ENCODE peak calls at places on chromosomes 7 and 10, in four cellular contexts. F, R, Q and K are unnamed samples.

GRCh38 chr10:70942725-70943124 is 54.4 kb upstream of the PCBD1 start:
- DNase-seq in F (no peak), R (no peak), Q (no peak), K (no peak)

GRCh38 chr7:115603416-115603815 is 427.1 kb downstream of the TFEC start:
- DNase-seq in F (no peak), R (no peak), Q (no peak), K (no peak)

GRCh38 chr10:5987747-5988146 is 10.4 kb upstream of the IL15RA start:
- DNase-seq in F (no peak), R (no peak), Q (no peak), K (no peak)

GRCh38 chr10:73771722-73772279 is 10.0 kb upstream of the CHCHD1 start:
- DNase-seq in F (no peak), R (peak; percentile 62), Q (no peak), K (peak; percentile 51)

GRCh38 chr10:11284291-11285085 is 266.8 kb downstream of the CELF2 start:
- DNase-seq in F (no peak), R (no peak), Q (peak; percentile 3), K (no peak)

GRCh38 chr7:44057181-44057848 is 8.1 kb downstream of the PGAM2 start:
- DNase-seq in F (no peak), R (no peak), Q (no peak), K (no peak)

GRCh38 chr7:151992375-151992774 is 33.1 kb upstream of the GALNT11 start:
- DNase-seq in F (no peak), R (peak; percentile 56), Q (peak; percentile 20), K (no peak)

GRCh38 chr10:119139464-119140067 is 25.9 kb downstream of the SFXN4 start:
- DNase-seq in F (no peak), R (peak; percentile 56), Q (no peak), K (no peak)

GRCh38 chr10:31770307-31770902 is 158.2 kb downstream of the ARHGAP12 start:
- DNase-seq in F (no peak), R (no peak), Q (no peak), K (no peak)

GRCh38 chr7:100015232-100016208 is at the start of gene ZKSCAN1:
- DNase-seq in F (peak; percentile 52), R (peak; percentile 94), Q (peak; percentile 92), K (peak; percentile 82)

GRCh38 chr10:128898916-128899195 is 568.2 kb upstream of the MGMT start:
- DNase-seq in F (no peak), R (no peak), Q (no peak), K (no peak)

GRCh38 chr7:107100824-107101223 is 56.3 kb downstream of the PRKAR2B start:
- DNase-seq in F (no peak), R (no peak), Q (no peak), K (no peak)

GRCh38 chr7:50807026-50807730 is 24.5 kb upstream of the GRB10 start:
- DNase-seq in F (no peak), R (peak; percentile 52), Q (peak; percentile 82), K (no peak)

GRCh38 chr10:85446852-85447251 is 919.7 kb downstream of the GRID1 start:
- DNase-seq in F (no peak), R (no peak), Q (no peak), K (no peak)

GRCh38 chr7:38398725-38399321 is 125.4 kb upstream of the TARP start:
- DNase-seq in F (no peak), R (peak; percentile 50), Q (peak; percentile 34), K (no peak)

GRCh38 chr7:129066290-129067131 is 11.6 kb upstream of the TNPO3 start:
- DNase-seq in F (peak; percentile 17), R (peak; percentile 66), Q (peak; percentile 77), K (peak; percentile 76)

GRCh38 chr10:90920986-90921643 is at the start of gene ANKRD1:
- DNase-seq in F (peak; percentile 82), R (peak; percentile 93), Q (peak; percentile 96), K (no peak)

GRCh38 chr7:24580283-24580946 is 7.2 kb downstream of the PALS2 start:
- DNase-seq in F (no peak), R (peak; percentile 44), Q (peak; percentile 20), K (no peak)

GRCh38 chr10:73647211-73647874 is 6.1 kb upstream of the MYOZ1 start:
- DNase-seq in F (no peak), R (peak; percentile 26), Q (peak; percentile 40), K (no peak)

GRCh38 chr7:50159154-50159553 is 66.1 kb upstream of the ZPBP start:
- DNase-seq in F (no peak), R (no peak), Q (no peak), K (no peak)

GRCh38 chr7:55366461-55367138 is 1.5 kb downstream of the LANCL2 start:
- DNase-seq in F (no peak), R (peak; percentile 24), Q (no peak), K (no peak)

GRCh38 chr10:6405713-6406112 is 174.4 kb downstream of the PRKCQ start:
- DNase-seq in F (no peak), R (no peak), Q (no peak), K (no peak)

GRCh38 chr10:102122450-102122849 is 2.3 kb upstream of the LDB1 start:
- DNase-seq in F (no peak), R (no peak), Q (no peak), K (no peak)

GRCh38 chr7:94394399-94395140 is at the start of gene COL1A2:
- DNase-seq in F (peak; percentile 98), R (peak; percentile 25), Q (peak; percentile 99), K (peak; percentile 99)

GRCh38 chr7:12127490-12127889 is 83.6 kb upstream of the TMEM106B start:
- DNase-seq in F (no peak), R (no peak), Q (peak; percentile 73), K (no peak)

GRCh38 chr10:128095023-128095752 is 31.0 kb downstream of the MKI67 start:
- DNase-seq in F (no peak), R (no peak), Q (no peak), K (no peak)

GRCh38 chr10:20709708-20710107 is 187.4 kb downstream of the NEBL start:
- DNase-seq in F (no peak), R (no peak), Q (no peak), K (no peak)

GRCh38 chr10:11813855-11814557 is 9.2 kb upstream of the PROSER2 start:
- DNase-seq in F (no peak), R (peak; percentile 63), Q (no peak), K (no peak)

GRCh38 chr10:132848951-132849545 is 63.1 kb upstream of the NKX6-2 start:
- DNase-seq in F (no peak), R (no peak), Q (no peak), K (no peak)

GRCh38 chr10:17523917-17524316 is 69.5 kb upstream of the ST8SIA6 start:
- DNase-seq in F (no peak), R (no peak), Q (no peak), K (no peak)

GRCh38 chr10:97490592-97490991 is 7.6 kb downstream of the MMS19 start:
- DNase-seq in F (no peak), R (no peak), Q (no peak), K (no peak)

GRCh38 chr7:34991938-34992840 is 45.1 kb downstream of the DPY19L1 start:
- DNase-seq in F (no peak), R (peak; percentile 38), Q (peak; percentile 67), K (no peak)

GRCh38 chr7:89760690-89761089 is 393.6 kb upstream of the STEAP1 start:
- DNase-seq in F (no peak), R (no peak), Q (no peak), K (no peak)

GRCh38 chr10:71633935-71634334 is 85.6 kb downstream of the C10orf105 start:
- DNase-seq in F (no peak), R (no peak), Q (no peak), K (no peak)

GRCh38 chr7:44665531-44666213 is 59.2 kb downstream of the OGDH start:
- DNase-seq in F (peak; percentile 79), R (peak; percentile 67), Q (peak; percentile 93), K (peak; percentile 22)

GRCh38 chr10:35578608-35578956 is 26.6 kb upstream of the GJD4 start:
- DNase-seq in F (no peak), R (no peak), Q (no peak), K (no peak)

GRCh38 chr10:125235093-125236069 is 75.0 kb upstream of the CTBP2 start:
- DNase-seq in F (no peak), R (peak; percentile 54), Q (peak; percentile 21), K (no peak)

GRCh38 chr10:125232841-125233240 is 72.5 kb upstream of the CTBP2 start:
- DNase-seq in F (no peak), R (peak; percentile 51), Q (peak; percentile 40), K (no peak)

GRCh38 chr10:125236091-125236490 is 75.7 kb upstream of the CTBP2 start:
- DNase-seq in F (no peak), R (peak; percentile 69), Q (no peak), K (no peak)

GRCh38 chr10:125238682-125239081 is 78.3 kb upstream of the CTBP2 start:
- DNase-seq in F (no peak), R (no peak), Q (no peak), K (no peak)
- TF ChIP-seq CTCF in F (no peak), R (no peak), Q (no peak), K (no peak)

DNA sequence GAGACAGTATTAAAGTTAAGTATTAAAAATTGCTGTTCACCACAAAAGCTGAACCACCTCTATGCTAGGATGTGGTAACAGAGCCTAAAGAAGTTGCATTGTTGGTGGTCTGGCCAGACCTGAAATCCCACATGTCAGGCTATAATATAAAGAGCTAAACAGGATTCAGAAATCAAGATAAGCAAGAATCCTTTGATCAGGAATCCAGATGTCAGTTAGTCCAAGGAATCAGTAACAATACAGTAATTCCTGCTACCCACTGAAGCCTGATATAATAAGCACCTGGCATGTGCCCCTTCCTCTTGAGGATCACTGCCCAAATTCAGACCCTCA is 48.9 kb downstream of the ZNF277 start:
- DNase-seq in F (no peak), R (no peak), Q (peak; percentile 28), K (no peak)
- TF ChIP-seq CTCF in F (no peak), R (no peak), Q (no peak), K (no peak)

GRCh38 chr7:31508823-31509222 is 5.1 kb upstream of the ITPRID1 start:
- DNase-seq in F (no peak), R (no peak), Q (no peak), K (no peak)
- TF ChIP-seq CTCF in F (no peak), R (no peak), Q (no peak), K (no peak)

GRCh38 chr10:25639646-25640045 is 294.4 kb upstream of the MYO3A start:
- DNase-seq in F (no peak), R (no peak), Q (peak; percentile 15), K (no peak)
- TF ChIP-seq CTCF in F (no peak), R (no peak), Q (no peak), K (no peak)

GRCh38 chr10:49008056-49008455 is 68.4 kb upstream of the LRRC18 start:
- DNase-seq in F (no peak), R (no peak), Q (no peak), K (no peak)

GRCh38 chr10:49008505-49009202 is 69.0 kb upstream of the LRRC18 start:
- DNase-seq in F (no peak), R (no peak), Q (no peak), K (no peak)

GRCh38 chr10:49001861-49002675 is 62.4 kb upstream of the LRRC18 start:
- DNase-seq in F (no peak), R (no peak), Q (no peak), K (no peak)

GRCh38 chr10:49007128-49007527 is 67.5 kb upstream of the LRRC18 start:
- DNase-seq in F (no peak), R (no peak), Q (no peak), K (no peak)

DNA sequence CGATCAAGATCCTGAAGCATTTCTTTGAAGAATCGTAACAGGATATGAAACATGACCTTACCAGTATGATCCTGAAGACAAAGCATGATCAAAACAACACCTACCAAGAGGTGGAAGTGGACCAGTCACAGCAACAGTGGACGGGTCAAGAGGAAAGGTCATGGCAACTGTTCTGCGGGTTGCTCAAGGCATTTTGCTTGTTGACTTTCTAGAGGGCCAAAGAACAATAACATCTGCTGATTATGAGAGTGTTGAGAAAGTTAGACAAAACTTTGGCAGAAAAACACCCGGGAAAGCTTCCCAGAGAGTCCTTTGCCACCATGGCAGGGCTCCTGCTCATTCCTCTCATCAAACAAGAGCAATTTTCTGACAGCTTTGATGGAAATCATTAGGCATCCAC is 65.6 kb upstream of the LRRC18 start:
- DNase-seq in F (no peak), R (no peak), Q (no peak), K (no peak)
- TF ChIP-seq CTCF in F (no peak), R (no peak), Q (no peak), K (no peak)